ENCODE peak calls at places on chromosome 10, in five cellular contexts. E, R, A, Y and G are unnamed samples.

GRCh38 chr10:128280271-128280670 is 154.0 kb upstream of the MKI67 start:
- DNase-seq in E (no peak), R (no peak), A (no peak), Y (no peak), G (no peak)

GRCh38 chr10:32795598-32796183 is 162.3 kb downstream of the ITGB1 start:
- DNase-seq in E (peak; percentile 70), R (peak; percentile 43), A (no peak), Y (no peak), G (peak; percentile 23)

GRCh38 chr10:18449631-18450030 is 201.8 kb downstream of the NSUN6 start:
- DNase-seq in E (no peak), R (no peak), A (no peak), Y (no peak), G (no peak)

GRCh38 chr10:25966846-25967245 is 32.8 kb downstream of the MYO3A start:
- DNase-seq in E (no peak), R (no peak), A (no peak), Y (no peak), G (no peak)

GRCh38 chr10:5971315-5971832 is 6.0 kb downstream of the IL15RA start:
- DNase-seq in E (no peak), R (peak; percentile 53), A (no peak), Y (peak; percentile 68), G (peak; percentile 56)

GRCh38 chr10:132637477-132638129 is 100.0 kb downstream of the INPP5A start:
- DNase-seq in E (peak; percentile 80), R (peak; percentile 59), A (peak; percentile 61), Y (no peak), G (peak; percentile 22)

GRCh38 chr10:115985696-115986095 is 287.3 kb downstream of the GFRA1 start:
- DNase-seq in E (no peak), R (no peak), A (no peak), Y (no peak), G (no peak)

GRCh38 chr10:8998751-8999150 is 944.3 kb downstream of the GATA3 start:
- DNase-seq in E (no peak), R (no peak), A (no peak), Y (no peak), G (no peak)

GRCh38 chr10:33617381-33617780 is 282.9 kb upstream of the NRP1 start:
- DNase-seq in E (no peak), R (no peak), A (no peak), Y (no peak), G (no peak)

GRCh38 chr10:11595395-11595692 is 16.1 kb downstream of the USP6NL start:
- DNase-seq in E (no peak), R (no peak), A (no peak), Y (no peak), G (no peak)

GRCh38 chr10:130018253-130018652 is 54.2 kb upstream of the EBF3 start:
- DNase-seq in E (no peak), R (no peak), A (no peak), Y (peak; percentile 65), G (no peak)

GRCh38 chr10:1869861-1870260 is 132.5 kb upstream of the ADARB2 start:
- DNase-seq in E (no peak), R (no peak), A (no peak), Y (no peak), G (no peak)

GRCh38 chr10:112834661-112835060 is 115.4 kb upstream of the TCF7L2 start:
- DNase-seq in E (no peak), R (peak; percentile 31), A (no peak), Y (no peak), G (no peak)

GRCh38 chr10:44180321-44181154 is 204.4 kb downstream of the CXCL12 start:
- DNase-seq in E (no peak), R (no peak), A (no peak), Y (no peak), G (no peak)

GRCh38 chr10:84907461-84908010 is 579.1 kb downstream of the CCSER2 start:
- DNase-seq in E (no peak), R (no peak), A (no peak), Y (no peak), G (no peak)

GRCh38 chr10:73758704-73759511 is 14.7 kb downstream of the SEC24C start:
- DNase-seq in E (no peak), R (no peak), A (no peak), Y (peak; percentile 42), G (no peak)

GRCh38 chr10:5665380-5666323 is 743 bp downstream of the ASB13 start:
- DNase-seq in E (peak; percentile 39), R (no peak), A (peak; percentile 84), Y (peak; percentile 89), G (peak; percentile 36)

GRCh38 chr10:63393050-63393449 is 72.7 kb downstream of the JMJD1C start:
- DNase-seq in E (no peak), R (no peak), A (no peak), Y (no peak), G (no peak)

GRCh38 chr10:125721035-125721434 is 1.5 kb downstream of the EDRF1 start:
- DNase-seq in E (no peak), R (peak; percentile 82), A (no peak), Y (no peak), G (no peak)

GRCh38 chr10:117653170-117653515 is 110.6 kb downstream of the EMX2 start:
- DNase-seq in E (no peak), R (peak; percentile 96), A (no peak), Y (no peak), G (peak; percentile 35)

GRCh38 chr10:97561678-97562077 is 10.9 kb upstream of the ANKRD2 start:
- DNase-seq in E (no peak), R (no peak), A (no peak), Y (no peak), G (no peak)

GRCh38 chr10:113139695-113140094 is 189.6 kb downstream of the TCF7L2 start:
- DNase-seq in E (no peak), R (no peak), A (no peak), Y (no peak), G (no peak)

GRCh38 chr10:98173258-98173657 is 38.8 kb downstream of the R3HCC1L start:
- DNase-seq in E (peak; percentile 78), R (no peak), A (no peak), Y (no peak), G (no peak)

DNA sequence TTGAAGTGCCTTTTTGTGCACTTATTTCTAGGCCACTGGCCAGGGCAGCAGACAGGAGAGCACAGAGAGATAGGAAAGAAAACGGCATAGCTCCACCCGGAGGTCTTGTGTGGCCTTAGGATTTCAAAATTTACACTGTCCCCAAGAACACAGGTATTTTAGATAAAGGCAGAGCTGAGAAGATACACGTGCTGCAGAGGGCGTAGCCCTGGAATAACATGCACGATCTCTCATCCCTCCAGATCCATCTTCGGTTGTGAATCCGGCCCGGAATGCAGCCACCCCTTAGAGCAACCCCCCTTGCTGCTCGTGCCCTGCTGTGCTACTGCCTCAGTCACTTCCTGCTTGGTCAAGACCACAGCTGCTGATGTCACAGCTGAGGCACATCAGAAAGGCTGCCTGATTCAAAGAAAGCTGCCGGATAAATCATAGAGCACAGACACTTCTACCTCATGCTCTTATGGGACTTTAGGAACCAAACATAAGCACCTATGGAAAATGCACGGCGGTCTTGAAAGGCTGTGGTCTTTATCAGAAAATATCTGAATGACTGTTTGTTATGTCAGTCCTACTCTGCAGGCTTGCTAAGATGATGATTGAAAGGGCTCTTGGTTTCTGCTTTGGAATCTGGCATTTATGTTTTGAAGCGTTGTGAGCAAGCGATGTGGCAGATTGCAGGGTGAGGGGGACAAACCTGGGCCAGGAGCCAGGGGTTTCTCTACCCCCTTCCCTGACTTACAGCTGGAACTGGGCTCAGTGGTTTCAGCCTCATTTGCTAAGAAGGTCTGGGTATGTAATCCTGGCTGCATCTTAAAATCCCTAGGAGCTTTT is 152.0 kb downstream of the SVIL start:
- DNase-seq in E (peak; percentile 67), R (peak; percentile 24), A (no peak), Y (no peak), G (no peak)
- TF ChIP-seq CTCF in E (peak; percentile 45), R (no peak), A (no peak), Y (no peak), G (no peak)

DNA sequence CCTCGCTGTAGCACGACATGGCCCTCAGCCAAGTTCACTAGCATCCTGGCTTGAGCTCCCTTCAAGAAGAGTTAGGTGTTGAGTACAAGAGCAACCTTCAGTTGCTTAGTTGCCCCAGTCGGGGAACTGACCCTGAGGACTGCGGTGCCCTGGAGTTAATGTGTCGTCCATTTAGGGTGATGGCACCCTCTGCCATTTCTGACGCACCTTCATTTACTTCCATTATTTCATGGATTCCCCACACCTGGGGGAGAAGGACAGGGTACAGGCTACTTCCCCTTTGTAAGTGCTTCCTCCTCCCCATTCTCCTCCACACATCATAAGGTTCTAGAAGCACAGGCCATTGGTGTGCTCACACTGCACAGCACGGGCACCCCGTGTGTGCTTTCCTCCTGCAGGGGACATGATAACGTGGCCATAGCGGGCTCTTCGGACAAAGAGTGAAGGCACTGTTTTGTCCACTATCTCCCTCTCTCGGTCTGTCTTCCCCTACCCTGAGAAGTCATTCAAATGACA is 1.8 kb downstream of the ALOX5 start:
- DNase-seq in E (no peak), R (peak; percentile 39), A (peak; percentile 80), Y (no peak), G (peak; percentile 9)
- TF ChIP-seq CTCF in E (no peak), R (no peak), A (no peak), Y (no peak), G (no peak)

GRCh38 chr10:46255696-46256355 is 31.0 kb upstream of the ANTXRL start:
- DNase-seq in E (peak; percentile 82), R (peak; percentile 30), A (peak; percentile 86), Y (peak; percentile 89), G (peak; percentile 98)
- TF ChIP-seq CTCF in E (peak; percentile 89), R (peak; percentile 48), A (peak; percentile 16), Y (no peak), G (peak; percentile 98)

GRCh38 chr10:79066460-79067240 is 2.1 kb upstream of the ZMIZ1 start:
- DNase-seq in E (peak; percentile 53), R (no peak), A (no peak), Y (no peak), G (peak; percentile 63)
- TF ChIP-seq CTCF in E (peak; percentile 51), R (no peak), A (no peak), Y (no peak), G (no peak)

DNA sequence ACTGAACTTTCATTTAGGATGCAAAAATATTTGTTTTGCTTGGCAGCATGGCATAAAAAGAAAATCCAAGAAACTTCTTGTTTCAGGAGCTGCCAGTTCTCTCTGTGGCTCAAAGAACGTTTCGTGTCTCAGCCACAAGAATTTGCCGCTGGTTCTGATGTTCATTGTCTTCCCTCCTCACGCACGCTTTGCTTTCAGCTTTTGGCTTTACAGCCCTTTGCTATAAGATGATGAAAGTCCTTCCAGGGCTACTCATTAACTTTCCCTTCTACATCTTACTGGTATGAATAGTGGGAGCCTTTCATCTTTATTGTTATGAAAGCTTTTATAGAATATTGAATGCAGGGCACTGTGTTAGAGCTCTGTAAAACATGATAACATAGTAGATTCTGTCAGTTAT is 124.7 kb downstream of the BICC1 start:
- DNase-seq in E (no peak), R (no peak), A (no peak), Y (no peak), G (peak; percentile 59)
- TF ChIP-seq CTCF in E (no peak), R (no peak), A (no peak), Y (no peak), G (no peak)